ENCODE peak calls at places on chromosomes 3 and 15, in five cellular contexts. M is CD4-positive, CD25-positive, alpha-beta regulatory T cell; W is CD8-positive, alpha-beta memory T cell; G is hepatocyte; L is neural progenitor cell. Q is an unnamed sample.

GRCh38 chr3:23668430-23668904 is 137.3 kb upstream of the UBE2E1 start:
- DNase-seq in M (no peak), W (no peak), G (peak), L (no peak), Q (no peak)

GRCh38 chr3:14804835-14805780 is 13.7 kb upstream of the FGD5 start:
- DNase-seq in M (no peak), W (no peak), G (peak), L (no peak), Q (no peak)

GRCh38 chr3:172219750-172220149 is 180.4 kb downstream of the FNDC3B start:
- DNase-seq in M (no peak), W (no peak), G (no peak), L (no peak), Q (no peak)

GRCh38 chr3:157327837-157328236 is 108.8 kb upstream of the PTX3 start:
- DNase-seq in M (no peak), W (no peak), G (no peak), L (no peak), Q (no peak)

GRCh38 chr15:47715856-47716445 is 1.4 kb upstream of the SEMA6D start:
- DNase-seq in M (no peak), W (no peak), G (no peak), L (peak), Q (no peak)

GRCh38 chr3:151439652-151440125 is 21.2 kb downstream of the IGSF10 start:
- DNase-seq in M (peak), W (no peak), G (peak), L (peak), Q (no peak)

GRCh38 chr3:43162573-43163084 is 56.8 kb upstream of the POMGNT2 start:
- DNase-seq in M (peak), W (peak), G (no peak), L (no peak), Q (no peak)

GRCh38 chr3:193970773-193971206 is 165.2 kb upstream of the HES1 start:
- DNase-seq in M (no peak), W (no peak), G (no peak), L (no peak), Q (no peak)

GRCh38 chr3:188061133-188061532 is 92.8 kb upstream of the LPP start:
- DNase-seq in M (peak), W (peak), G (peak), L (no peak), Q (no peak)

GRCh38 chr15:62365795-62366442 is 200.8 kb upstream of the C2CD4B start:
- DNase-seq in M (no peak), W (no peak), G (peak), L (no peak), Q (no peak)

GRCh38 chr15:28911295-28911979 is 25.7 kb downstream of the APBA2 start:
- DNase-seq in M (no peak), W (no peak), G (no peak), L (peak), Q (peak)

GRCh38 chr15:73732911-73733310 is 20.2 kb downstream of the INSYN1 start:
- DNase-seq in M (no peak), W (no peak), G (no peak), L (no peak), Q (no peak)

GRCh38 chr3:14507345-14507741 is 32.8 kb downstream of the GRIP2 start:
- DNase-seq in M (no peak), W (no peak), G (no peak), L (no peak), Q (peak)

GRCh38 chr3:39263576-39263975 is 16.3 kb downstream of the CX3CR1 start:
- DNase-seq in M (no peak), W (no peak), G (no peak), L (no peak), Q (no peak)

DNA sequence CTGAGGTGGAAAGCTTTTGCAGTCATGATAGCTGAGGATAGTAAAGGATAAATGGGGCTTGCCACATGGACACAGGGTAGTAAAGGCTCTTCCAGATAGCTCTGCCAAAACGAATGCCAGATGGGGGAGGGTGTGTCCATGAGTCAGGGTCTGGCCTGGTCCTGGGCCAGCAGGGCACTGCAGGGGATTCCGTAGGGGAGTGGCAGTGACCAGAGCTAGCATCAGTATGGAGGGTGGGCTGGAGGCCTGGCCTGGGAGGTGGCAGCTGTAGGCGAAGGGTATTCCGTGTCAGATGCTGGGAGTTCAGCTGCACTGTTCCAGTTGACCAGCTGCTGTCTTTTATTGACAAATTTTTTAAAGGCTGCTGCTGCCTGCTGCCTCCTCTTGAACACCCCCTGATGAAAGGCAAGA is 23.6 kb downstream of the TSEN2 start:
- DNase-seq in M (no peak), W (no peak), G (peak), L (no peak), Q (peak)
- H3K27ac ChIP-seq in M (no peak), W (no peak), G (peak), L (no peak), Q (peak)

DNA sequence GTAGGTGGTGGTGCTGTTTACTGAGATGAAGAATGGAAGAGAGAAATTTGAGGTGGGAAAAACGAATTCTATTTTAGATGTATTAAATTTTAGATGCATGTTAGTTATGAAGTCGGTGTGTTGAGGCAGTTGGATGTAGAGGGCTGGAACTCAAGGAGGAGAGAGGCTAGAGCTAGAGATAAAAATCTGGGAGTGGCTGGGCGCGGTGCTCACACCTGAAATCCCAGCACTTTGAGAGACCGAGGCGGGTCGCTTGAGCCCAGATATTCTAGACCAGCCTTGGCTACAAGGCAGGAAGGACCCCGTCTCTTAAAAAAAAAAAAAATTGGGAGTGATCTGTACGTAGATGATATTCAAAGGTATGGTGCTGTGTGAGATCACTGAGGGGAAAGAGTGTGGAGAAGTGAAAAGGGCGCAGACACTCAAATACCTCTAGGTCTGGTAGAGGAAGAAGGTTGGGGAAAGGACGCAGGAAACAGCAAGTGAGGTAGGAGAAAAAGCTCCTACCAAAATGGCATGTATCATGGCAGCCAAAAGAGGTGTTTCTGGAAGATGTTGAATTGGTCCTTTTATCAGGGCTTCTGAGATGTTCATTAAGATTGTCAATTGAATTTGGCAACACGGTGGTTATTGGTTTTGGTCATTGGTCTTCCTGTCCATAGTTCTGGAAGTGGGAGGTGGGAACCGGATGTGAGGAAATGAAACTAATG is 1.8 kb downstream of the YEATS2 start:
- DNase-seq in M (no peak), W (no peak), G (peak), L (no peak), Q (no peak)
- H3K27ac ChIP-seq in M (peak), W (peak), G (peak), L (no peak), Q (no peak)

DNA sequence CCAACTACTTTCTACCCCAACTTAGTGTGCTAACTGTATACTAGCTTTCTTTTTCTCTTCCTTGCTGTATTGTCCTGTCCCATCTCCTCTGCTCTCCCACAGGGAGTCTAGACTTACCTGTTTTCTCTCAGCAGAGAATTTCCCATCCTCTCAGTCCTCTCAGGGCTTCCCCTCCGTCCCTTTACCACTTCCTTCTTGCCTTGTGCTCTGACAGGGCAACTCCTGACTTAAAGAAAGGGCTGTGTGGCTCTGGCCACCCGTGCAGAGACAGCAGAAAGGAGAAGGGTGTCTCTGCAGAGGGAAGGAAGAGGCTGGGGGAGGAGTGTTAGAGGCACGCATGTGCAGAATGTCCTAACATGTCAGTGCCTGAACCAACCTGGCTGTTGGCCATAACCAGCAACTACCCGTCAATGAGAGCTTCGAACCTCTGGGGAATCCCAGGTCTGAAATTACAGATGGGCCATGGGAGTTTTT is at the start of gene GCSAM:
- DNase-seq in M (peak), W (peak), G (no peak), L (no peak), Q (no peak)
- H3K27ac ChIP-seq in M (peak), W (no peak), G (no peak), L (no peak), Q (no peak)

GRCh38 chr3:125594581-125595011 is 701 bp downstream of the OSBPL11 start:
- DNase-seq in M (no peak), W (no peak), G (peak), L (peak), Q (no peak)

GRCh38 chr3:125591116-125591755 is 4.1 kb downstream of the OSBPL11 start:
- DNase-seq in M (no peak), W (no peak), G (no peak), L (no peak), Q (no peak)

GRCh38 chr3:125589743-125590142 is 5.6 kb downstream of the OSBPL11 start:
- DNase-seq in M (no peak), W (no peak), G (no peak), L (no peak), Q (no peak)

DNA sequence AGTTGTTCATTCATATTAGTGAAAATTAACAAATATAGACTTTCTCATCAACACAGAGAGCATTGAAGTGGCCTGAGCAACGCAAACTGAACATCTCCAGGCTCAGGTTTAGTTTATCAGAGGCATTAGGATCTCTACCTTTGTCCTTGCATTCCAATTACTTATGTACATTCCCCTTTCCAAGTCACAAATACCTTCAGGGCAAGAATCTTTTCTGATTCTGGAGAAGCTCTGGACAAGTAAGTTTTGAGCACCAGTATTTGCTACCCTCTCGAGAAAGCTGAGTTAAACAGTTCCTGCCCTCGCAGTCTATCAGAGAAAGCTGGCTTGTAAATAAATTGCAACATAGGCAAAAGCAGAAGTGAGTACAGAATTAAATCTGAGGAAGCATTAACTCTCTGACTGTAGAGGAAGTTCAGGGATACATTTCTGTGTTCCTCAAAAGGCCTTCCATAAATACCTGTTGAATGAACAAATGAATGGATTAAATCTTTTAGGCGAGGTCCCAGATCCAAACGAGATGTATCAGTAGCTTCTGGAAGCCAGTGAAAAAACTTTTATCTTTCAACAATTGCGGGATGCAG is 1.2 kb downstream of the OSBPL11 start:
- DNase-seq in M (no peak), W (no peak), G (no peak), L (peak), Q (no peak)
- H3K27ac ChIP-seq in M (peak), W (no peak), G (peak), L (no peak), Q (peak)

DNA sequence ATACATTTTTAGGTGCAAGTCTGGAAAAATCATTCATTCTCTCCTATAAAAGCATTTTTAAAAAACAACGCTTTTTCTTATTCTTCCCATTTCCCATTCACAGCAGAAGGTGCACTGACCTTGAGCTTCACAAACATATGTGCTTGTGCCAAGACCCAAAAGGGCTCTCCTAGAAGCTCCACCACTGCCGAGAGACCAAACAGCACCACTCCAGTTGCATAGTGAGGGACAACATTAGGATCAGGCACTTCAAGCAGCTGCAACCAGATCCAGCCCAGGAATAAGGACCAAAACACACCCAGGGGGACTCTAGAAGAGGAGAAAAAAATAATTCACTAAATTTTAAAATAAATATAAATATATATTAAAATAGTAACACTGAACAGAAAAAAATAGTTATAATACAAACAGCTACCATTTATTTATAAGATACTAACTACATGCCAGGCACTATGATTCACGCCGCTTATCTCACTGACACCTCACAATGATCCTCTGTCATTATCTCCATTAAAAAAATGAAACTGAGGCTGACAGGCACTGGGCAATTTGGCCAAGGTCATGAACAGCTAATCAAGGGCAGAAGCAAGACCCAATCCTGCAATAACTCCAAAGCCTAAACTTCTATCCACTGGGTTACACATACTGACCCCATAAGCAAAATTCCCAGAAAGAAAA is 7.8 kb downstream of the RFT1 start:
- DNase-seq in M (no peak), W (no peak), G (no peak), L (no peak), Q (no peak)
- H3K27ac ChIP-seq in M (no peak), W (no peak), G (no peak), L (no peak), Q (no peak)

DNA sequence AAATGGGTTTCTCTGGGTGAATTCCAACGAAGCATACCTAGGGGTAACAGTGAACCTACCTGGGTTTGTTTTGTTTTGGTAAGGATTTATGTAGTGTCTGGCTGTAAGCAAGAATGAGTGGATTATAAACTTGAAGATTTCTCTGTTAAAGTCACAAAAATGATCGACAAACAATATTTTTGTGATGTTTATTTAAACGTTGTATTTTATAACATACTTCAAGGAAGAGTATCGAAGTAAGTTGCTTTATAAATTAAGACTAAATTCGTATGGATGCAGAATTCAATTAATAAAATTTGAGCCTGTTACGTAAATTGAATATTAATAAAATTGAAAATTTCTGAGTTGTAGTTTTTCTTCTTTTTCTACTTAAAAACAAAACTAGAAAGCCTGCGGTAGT is 982 bp upstream of the ZDHHC23 start:
- DNase-seq in M (no peak), W (no peak), G (no peak), L (no peak), Q (no peak)
- H3K27ac ChIP-seq in M (no peak), W (no peak), G (peak), L (no peak), Q (no peak)

GRCh38 chr3:7377103-7377502 is 516.2 kb downstream of the GRM7 start:
- DNase-seq in M (no peak), W (no peak), G (no peak), L (no peak), Q (no peak)
- H3K27ac ChIP-seq in M (no peak), W (no peak), G (no peak), L (no peak), Q (no peak)